ENCODE peak calls at places on chromosome 20, in nine cellular contexts. M is stimulated activated CD4-positive, alpha-beta T cell treated with anti-CD3 and anti-CD28 coated beads, Interleukin-1b, Interleukin-23, amount 100 ng/mL, for 48 hours; R is mammary epithelial cell; Z is activated naive CD4-positive, alpha-beta T cell; F is aorta; U is Caki2; Q is A172; K is memory B cell; B is effector memory CD8-positive, alpha-beta T cell. D is an unnamed sample.

GRCh38 chr20:8523684-8524083 is 391.6 kb downstream of the PLCB1 start:
- DNase-seq in M (no peak), R (no peak), Z (no peak), F (no peak), U (no peak), Q (no peak), K (no peak), B (no peak), D (no peak)

GRCh38 chr20:18585134-18585533 is 2.7 kb upstream of the DTD1 start:
- DNase-seq in M (no peak), R (peak; percentile 56), Z (no peak), F (no peak), U (peak; percentile 98), Q (peak; percentile 35), K (no peak), B (no peak), D (no peak)

GRCh38 chr20:32476684-32477593 is 108.2 kb downstream of the NOL4L start:
- DNase-seq in M (no peak), R (no peak), Z (no peak), F (peak; percentile 43), U (no peak), Q (no peak), K (no peak), B (no peak), D (no peak)

GRCh38 chr20:54115172-54115854 is 44.9 kb upstream of the BCAS1 start:
- DNase-seq in M (no peak), R (no peak), Z (no peak), F (no peak), U (no peak), Q (no peak), K (no peak), B (no peak), D (no peak)

GRCh38 chr20:23161968-23162696 is 76.0 kb upstream of the CD93 start:
- DNase-seq in M (no peak), R (no peak), Z (no peak), F (peak; percentile 88), U (peak; percentile 69), Q (no peak), K (no peak), B (no peak), D (peak; percentile 15)

GRCh38 chr20:36644032-36644712 is 1.8 kb downstream of the SLA2 start:
- DNase-seq in M (peak; percentile 62), R (no peak), Z (no peak), F (peak; percentile 22), U (no peak), Q (no peak), K (no peak), B (peak; percentile 65), D (no peak)

GRCh38 chr20:4512891-4513550 is 208.7 kb upstream of the PRND start:
- DNase-seq in M (no peak), R (peak; percentile 91), Z (no peak), F (no peak), U (peak; percentile 87), Q (peak; percentile 98), K (no peak), B (no peak), D (no peak)

GRCh38 chr20:37095108-37095608 is 639 bp downstream of the RBL1 start:
- DNase-seq in M (peak; percentile 48), R (peak; percentile 18), Z (no peak), F (no peak), U (no peak), Q (peak; percentile 16), K (peak; percentile 3), B (peak; percentile 28), D (peak; percentile 27)

GRCh38 chr20:50291428-50292323 is 101.0 kb downstream of the CEBPB start:
- DNase-seq in M (no peak), R (no peak), Z (no peak), F (no peak), U (no peak), Q (no peak), K (no peak), B (no peak), D (no peak)

GRCh38 chr20:46406986-46407670 is 713 bp upstream of the ELMO2 start:
- DNase-seq in M (peak; percentile 91), R (peak; percentile 59), Z (peak; percentile 66), F (peak; percentile 87), U (no peak), Q (peak; percentile 57), K (peak; percentile 43), B (peak; percentile 55), D (peak; percentile 70)

GRCh38 chr20:59835448-59836395 is 97.7 kb downstream of the SYCP2 start:
- DNase-seq in M (no peak), R (peak; percentile 68), Z (no peak), F (no peak), U (no peak), Q (peak; percentile 14), K (no peak), B (no peak), D (peak; percentile 61)

GRCh38 chr20:364905-365794 is 15.4 kb upstream of the TRIB3 start:
- DNase-seq in M (peak; percentile 33), R (peak; percentile 89), Z (no peak), F (no peak), U (no peak), Q (peak; percentile 66), K (no peak), B (no peak), D (no peak)

GRCh38 chr20:46216770-46217464 is 91.4 kb downstream of the CDH22 start:
- DNase-seq in M (no peak), R (no peak), Z (no peak), F (peak; percentile 67), U (no peak), Q (no peak), K (no peak), B (no peak), D (no peak)

GRCh38 chr20:2296545-2297351 is 947 bp downstream of the TGM3 start:
- DNase-seq in M (no peak), R (no peak), Z (no peak), F (no peak), U (no peak), Q (no peak), K (no peak), B (no peak), D (no peak)

GRCh38 chr20:32168184-32168910 is 39.2 kb downstream of the PLAGL2 start:
- DNase-seq in M (no peak), R (no peak), Z (no peak), F (peak; percentile 14), U (peak; percentile 39), Q (peak; percentile 14), K (no peak), B (no peak), D (no peak)

GRCh38 chr20:5864428-5864827 is 85.9 kb downstream of the TRMT6 start:
- DNase-seq in M (no peak), R (no peak), Z (no peak), F (no peak), U (no peak), Q (no peak), K (no peak), B (no peak), D (no peak)

D was measured in Calu3.